ENCODE peak calls at places on chromosomes 16 and 17, in nine cellular contexts. A is mucosa of gallbladder; K is effector memory CD4-positive, alpha-beta T cell; M is GM23338; J is activated CD4-positive, alpha-beta T cell treated with anti-CD3 and anti-CD28 coated beads, Interleukin-2, amount 50 U/mL, for 24 hours; R is T-helper 9 cell; Q is stimulated activated CD8-positive, alpha-beta memory T cell treated with anti-CD3 and anti-CD28 coated beads, Interleukin-15, amount 100 ng/mL, for 24 hours; X is H9; U is prostate gland. P is an unnamed sample.

GRCh38 chr16:82257990-82258389 is 88.0 kb upstream of the MPHOSPH6 start:
- DNase-seq in A (no peak), K (no peak), M (no peak), J (no peak), R (no peak), Q (no peak), X (no peak), U (no peak), P (no peak)

GRCh38 chr17:78507526-78507925 is 69.7 kb downstream of the DNAH17 start:
- DNase-seq in A (no peak), K (no peak), M (no peak), J (no peak), R (no peak), Q (no peak), X (no peak), U (no peak), P (no peak)

GRCh38 chr16:56551796-56552738 is 12.8 kb upstream of the MT4 start:
- DNase-seq in A (peak), K (no peak), M (no peak), J (no peak), R (no peak), Q (no peak), X (no peak), U (peak), P (no peak)

GRCh38 chr16:73311857-73312723 is 264.2 kb upstream of the ZFHX3 start:
- DNase-seq in A (no peak), K (no peak), M (no peak), J (no peak), R (no peak), Q (no peak), X (no peak), U (no peak), P (no peak)

GRCh38 chr16:77555781-77556180 is 120.9 kb upstream of the ADAMTS18 start:
- DNase-seq in A (no peak), K (no peak), M (no peak), J (no peak), R (no peak), Q (no peak), X (no peak), U (no peak), P (no peak)

GRCh38 chr17:48997103-48997826 is at the start of gene IGF2BP1:
- DNase-seq in A (no peak), K (no peak), M (peak), J (no peak), R (no peak), Q (no peak), X (peak), U (no peak), P (no peak)

GRCh38 chr16:5412721-5413120 is 315.1 kb upstream of the EEF2KMT start:
- DNase-seq in A (no peak), K (no peak), M (peak), J (no peak), R (no peak), Q (no peak), X (peak), U (no peak), P (no peak)

GRCh38 chr17:37516131-37516561 is 26.5 kb downstream of the DUSP14 start:
- DNase-seq in A (no peak), K (no peak), M (no peak), J (no peak), R (no peak), Q (no peak), X (no peak), U (no peak), P (no peak)

GRCh38 chr16:47644166-47644565 is 183.0 kb downstream of the PHKB start:
- DNase-seq in A (no peak), K (no peak), M (no peak), J (no peak), R (no peak), Q (no peak), X (no peak), U (no peak), P (no peak)

GRCh38 chr17:57874058-57874419 is 24.2 kb upstream of the MRPS23 start:
- DNase-seq in A (no peak), K (no peak), M (no peak), J (no peak), R (no peak), Q (no peak), X (peak), U (no peak), P (no peak)

GRCh38 chr16:74499114-74499513 is 77.8 kb upstream of the CLEC18B start:
- DNase-seq in A (no peak), K (no peak), M (no peak), J (no peak), R (no peak), Q (no peak), X (no peak), U (no peak), P (no peak)

GRCh38 chr17:74972107-74972972 is at the start of gene HID1:
- DNase-seq in A (peak), K (peak), M (peak), J (peak), R (peak), Q (peak), X (peak), U (peak), P (no peak)

GRCh38 chr17:76432712-76433336 is 20.1 kb downstream of the UBE2O start:
- DNase-seq in A (no peak), K (no peak), M (peak), J (no peak), R (no peak), Q (no peak), X (no peak), U (no peak), P (no peak)

P was measured in cortex of kidney.